ENCODE peak calls at places on chromosomes 13 and 19, in seven cellular contexts. Z, P, J, W, V, E and S are unnamed samples.
A peak's percentile ranks its signal among the peaks of the same experiment; 100 is the strongest.

GRCh38 chr13:80303225-80303811 is 37.6 kb downstream of the SPRY2 start:
- DNase-seq in Z (no peak), P (no peak), J (no peak), W (no peak), V (no peak), E (no peak), S (no peak)

GRCh38 chr13:36282818-36283432 is 14.7 kb downstream of the CCDC169 start:
- DNase-seq in Z (peak; percentile 57), P (no peak), J (no peak), W (peak; percentile 23), V (no peak), E (peak; percentile 61), S (no peak)

GRCh38 chr13:82947121-82948077 is 934.9 kb downstream of the SLITRK1 start:
- DNase-seq in Z (peak; percentile 2), P (no peak), J (no peak), W (peak; percentile 43), V (no peak), E (no peak), S (no peak)

GRCh38 chr19:50629801-50630200 is 9.9 kb downstream of the SYT3 start:
- DNase-seq in Z (no peak), P (no peak), J (no peak), W (no peak), V (no peak), E (no peak), S (no peak)

GRCh38 chr13:30156270-30156669 is 151.1 kb downstream of the KATNAL1 start:
- DNase-seq in Z (peak; percentile 33), P (no peak), J (no peak), W (no peak), V (no peak), E (no peak), S (no peak)

GRCh38 chr13:43374621-43375020 is 351.2 kb downstream of the DNAJC15 start:
- DNase-seq in Z (peak; percentile 64), P (no peak), J (no peak), W (no peak), V (no peak), E (no peak), S (no peak)

GRCh38 chr13:46592410-46592809 is 39.4 kb downstream of the LRCH1 start:
- DNase-seq in Z (no peak), P (no peak), J (no peak), W (no peak), V (no peak), E (no peak), S (no peak)

GRCh38 chr13:21034602-21035190 is 26.7 kb downstream of the LATS2 start:
- DNase-seq in Z (no peak), P (no peak), J (no peak), W (no peak), V (peak; percentile 46), E (peak; percentile 71), S (no peak)

GRCh38 chr19:53101518-53101917 is 1.7 kb downstream of the ZNF160 start:
- DNase-seq in Z (peak; percentile 12), P (no peak), J (no peak), W (no peak), V (peak; percentile 58), E (no peak), S (no peak)

GRCh38 chr19:16136185-16137067 is 7.1 kb upstream of the HSH2D start:
- DNase-seq in Z (no peak), P (no peak), J (no peak), W (no peak), V (no peak), E (no peak), S (no peak)

GRCh38 chr19:42942187-42942789 is 5.3 kb upstream of the PSG7 start:
- DNase-seq in Z (peak; percentile 20), P (no peak), J (no peak), W (peak; percentile 55), V (no peak), E (no peak), S (no peak)

GRCh38 chr19:52345162-52345561 is 9.1 kb downstream of the ZNF610 start:
- DNase-seq in Z (no peak), P (no peak), J (no peak), W (no peak), V (no peak), E (no peak), S (no peak)

GRCh38 chr13:26679945-26680516 is 80.6 kb downstream of the GPR12 start:
- DNase-seq in Z (peak; percentile 54), P (no peak), J (no peak), W (no peak), V (no peak), E (no peak), S (peak; percentile 64)

GRCh38 chr13:111510502-111511218 is 190.2 kb downstream of the TEX29 start:
- DNase-seq in Z (no peak), P (peak; percentile 4), J (no peak), W (no peak), V (no peak), E (no peak), S (no peak)

GRCh38 chr13:113506025-113506685 is 15.6 kb upstream of the DCUN1D2 start:
- DNase-seq in Z (no peak), P (no peak), J (no peak), W (no peak), V (no peak), E (no peak), S (no peak)
- TF ChIP-seq POLR2A in Z (no peak), P (no peak), J (no peak), W (no peak), V (no peak), E (no peak), S (no peak)

GRCh38 chr13:96036515-96036914 is 16.7 kb downstream of the UGGT2 start:
- DNase-seq in Z (no peak), P (no peak), J (no peak), W (no peak), V (no peak), E (no peak), S (no peak)

GRCh38 chr13:96032717-96033116 is 20.5 kb downstream of the UGGT2 start:
- DNase-seq in Z (no peak), P (no peak), J (no peak), W (no peak), V (no peak), E (no peak), S (no peak)

GRCh38 chr13:96029002-96029401 is 24.2 kb downstream of the UGGT2 start:
- DNase-seq in Z (no peak), P (no peak), J (no peak), W (no peak), V (no peak), E (no peak), S (no peak)

GRCh38 chr13:96034662-96035061 is 18.5 kb downstream of the UGGT2 start:
- DNase-seq in Z (no peak), P (peak; percentile 90), J (no peak), W (no peak), V (no peak), E (no peak), S (no peak)

DNA sequence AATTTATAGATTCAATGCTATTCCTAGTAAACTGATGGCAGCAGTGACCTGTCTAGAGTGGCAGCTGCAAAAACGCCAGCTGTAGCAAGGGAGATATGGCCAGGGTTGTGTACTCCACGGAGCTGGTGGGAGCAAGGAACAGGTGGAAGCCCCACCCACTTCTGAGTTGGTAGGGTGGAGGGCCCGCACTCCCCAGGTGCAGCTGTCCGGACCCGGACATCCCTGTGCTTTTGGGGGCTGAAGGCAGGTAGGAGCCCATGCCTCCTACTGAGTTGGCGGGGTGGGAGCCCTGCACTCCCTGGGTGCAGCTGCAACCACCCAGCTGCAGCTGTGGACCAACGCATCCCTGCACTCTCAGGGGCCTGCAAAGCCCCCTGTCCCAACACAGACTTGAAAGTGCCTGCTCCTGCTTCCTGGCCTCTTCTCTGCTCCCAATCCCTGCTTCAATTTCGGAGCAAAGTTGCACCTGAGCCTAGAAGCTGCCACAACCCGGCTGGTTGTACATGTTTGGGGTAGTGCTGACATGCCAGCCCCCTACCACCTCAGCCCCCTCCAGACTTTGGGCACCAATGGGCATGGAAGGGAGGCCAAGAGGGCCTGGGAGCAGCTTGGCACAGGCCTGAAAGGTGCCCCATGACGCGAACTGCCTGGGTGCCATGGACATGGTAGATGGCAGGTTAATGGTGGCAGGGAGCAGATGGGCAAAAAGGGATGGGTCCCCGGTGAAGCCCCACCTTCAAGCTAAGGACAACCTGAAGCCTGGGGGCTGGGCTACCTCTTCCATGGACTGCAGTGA is 19.8 kb downstream of the UGGT2 start:
- DNase-seq in Z (no peak), P (no peak), J (no peak), W (no peak), V (no peak), E (no peak), S (no peak)
- H3K4me1 ChIP-seq in Z (no peaks in the 10 kb centered on the region), P (peaks cover 18% of the 10 kb centered on the region), J (no peaks in the 10 kb centered on the region), W (no peaks in the 10 kb centered on the region), V (no peaks in the 10 kb centered on the region), E (no peaks in the 10 kb centered on the region), S (no peaks in the 10 kb centered on the region)

GRCh38 chr19:40688294-40688693 is 2.2 kb downstream of the NUMBL start:
- DNase-seq in Z (no peak), P (no peak), J (no peak), W (no peak), V (no peak), E (no peak), S (no peak)

GRCh38 chr19:40690050-40690698 is at the start of gene NUMBL:
- DNase-seq in Z (no peak), P (no peak), J (no peak), W (no peak), V (no peak), E (no peak), S (no peak)

GRCh38 chr19:40689339-40690049 is 957 bp downstream of the NUMBL start:
- DNase-seq in Z (no peak), P (no peak), J (no peak), W (no peak), V (no peak), E (peak; percentile 14), S (no peak)

GRCh38 chr19:40687525-40688016 is 2.9 kb downstream of the NUMBL start:
- DNase-seq in Z (peak; percentile 86), P (peak; percentile 75), J (no peak), W (peak; percentile 73), V (peak; percentile 86), E (no peak), S (peak; percentile 96)

DNA sequence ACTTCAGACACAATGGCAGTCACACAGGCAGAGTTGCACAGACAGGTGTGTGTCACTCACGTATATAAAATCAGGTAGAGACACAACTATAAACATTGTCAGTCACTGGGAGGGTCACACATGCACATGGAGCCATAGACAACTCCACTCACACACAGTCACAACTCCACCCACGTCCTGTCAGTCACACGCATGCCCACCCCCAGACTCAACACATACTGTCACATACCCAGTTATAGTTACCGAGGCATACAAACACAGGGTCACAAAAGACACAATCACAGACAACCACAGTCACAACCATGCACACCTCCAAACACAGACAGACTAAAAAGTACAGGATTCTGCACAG is 1.5 kb downstream of the NUMBL start:
- DNase-seq in Z (no peak), P (no peak), J (no peak), W (no peak), V (no peak), E (no peak), S (no peak)
- H3K4me3 ChIP-seq in Z (peak overlapping the region; percentile 95), P (peak overlapping the region; percentile 70), J (peak overlapping the region; percentile 90), W (peak overlapping the region; percentile 73), V (no peak overlapping the region), E (no peak overlapping the region), S (peak overlapping the region; percentile 94)

DNA sequence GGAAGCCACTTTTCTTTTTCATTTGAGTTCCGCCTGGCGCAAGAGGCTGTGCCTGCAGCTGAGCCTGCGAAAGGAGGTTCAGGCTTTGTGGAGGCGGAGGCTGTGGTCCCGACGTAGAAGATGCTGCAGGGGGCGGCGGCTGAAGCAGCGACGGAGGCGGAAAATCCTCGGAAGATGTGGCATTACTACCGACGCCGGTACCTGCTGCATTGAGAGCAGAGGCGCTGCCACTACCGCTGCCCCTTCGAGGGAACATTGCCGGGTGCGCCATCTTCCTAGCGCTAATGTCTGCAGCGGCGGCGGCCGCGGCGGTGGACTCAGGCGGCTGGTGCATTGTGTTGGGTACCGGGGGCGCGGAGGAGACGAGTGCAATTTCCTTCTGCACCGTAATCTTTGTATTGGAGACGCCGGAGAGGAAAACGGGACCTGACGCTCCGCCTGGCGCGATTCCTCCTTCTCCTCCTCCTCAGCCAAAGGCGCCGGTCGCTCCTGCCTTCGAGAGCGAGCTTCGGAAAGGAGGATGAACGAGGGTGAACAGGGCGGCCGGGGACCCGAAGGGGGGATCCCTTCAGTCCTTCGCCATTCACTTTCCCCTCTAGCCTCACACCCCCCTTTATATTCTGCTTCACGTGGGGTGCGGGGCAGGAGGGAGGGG is at the start of gene TSC22D1:
- DNase-seq in Z (peak; percentile 56), P (peak; percentile 51), J (no peak), W (peak; percentile 23), V (peak; percentile 72), E (peak; percentile 62), S (no peak)
- TF ChIP-seq POLR2A in Z (no peak), P (no peak), J (no peak), W (peak; percentile 21), V (no peak), E (no peak), S (no peak)